ENCODE peak calls at places on chromosome 19, in eight cellular contexts. One of them, this sample, is unnamed.

GRCh38 chr19:3983936-3984583 is 1.2 kb downstream of the EEF2 start:
- DNase-seq in glutamatergic neuron: no peak
- DNase-seq in psoas muscle: peak
- DNase-seq in neural crest cell: no peak
- DNase-seq in CD14-positive monocyte: no peak
- DNase-seq in breast epithelium: peak
- DNase-seq in left lung: no peak
- DNase-seq in WTC11: no peak
- DNase-seq in this sample: no peak

GRCh38 chr19:275958-276646 is 15.1 kb downstream of the PLPP2 start:
- DNase-seq in glutamatergic neuron: no peak
- DNase-seq in psoas muscle: peak
- DNase-seq in neural crest cell: no peak
- DNase-seq in CD14-positive monocyte: no peak
- DNase-seq in breast epithelium: no peak
- DNase-seq in left lung: no peak
- DNase-seq in WTC11: no peak
- DNase-seq in this sample: no peak

GRCh38 chr19:47819841-47820244 is 1.9 kb upstream of the CRX start:
- DNase-seq in glutamatergic neuron: no peak
- DNase-seq in psoas muscle: no peak
- DNase-seq in neural crest cell: no peak
- DNase-seq in CD14-positive monocyte: no peak
- DNase-seq in breast epithelium: no peak
- DNase-seq in left lung: no peak
- DNase-seq in WTC11: no peak
- DNase-seq in this sample: no peak

GRCh38 chr19:47075941-47076340 is 27.5 kb upstream of the TMEM160 start:
- DNase-seq in glutamatergic neuron: no peak
- DNase-seq in psoas muscle: no peak
- DNase-seq in neural crest cell: no peak
- DNase-seq in CD14-positive monocyte: no peak
- DNase-seq in breast epithelium: no peak
- DNase-seq in left lung: no peak
- DNase-seq in WTC11: no peak
- DNase-seq in this sample: no peak

GRCh38 chr19:3284759-3285646 is 60.5 kb downstream of the CELF5 start:
- DNase-seq in glutamatergic neuron: peak
- DNase-seq in psoas muscle: peak
- DNase-seq in neural crest cell: peak
- DNase-seq in CD14-positive monocyte: no peak
- DNase-seq in breast epithelium: peak
- DNase-seq in left lung: peak
- DNase-seq in WTC11: peak
- DNase-seq in this sample: no peak

GRCh38 chr19:39444598-39445257 is 654 bp upstream of the SUPT5H start:
- DNase-seq in glutamatergic neuron: no peak
- DNase-seq in psoas muscle: no peak
- DNase-seq in neural crest cell: no peak
- DNase-seq in CD14-positive monocyte: no peak
- DNase-seq in breast epithelium: no peak
- DNase-seq in left lung: no peak
- DNase-seq in WTC11: no peak
- DNase-seq in this sample: no peak

GRCh38 chr19:10332158-10332964 is 968 bp downstream of the RAVER1 start:
- DNase-seq in glutamatergic neuron: no peak
- DNase-seq in psoas muscle: no peak
- DNase-seq in neural crest cell: no peak
- DNase-seq in CD14-positive monocyte: no peak
- DNase-seq in breast epithelium: no peak
- DNase-seq in left lung: no peak
- DNase-seq in WTC11: no peak
- DNase-seq in this sample: no peak

GRCh38 chr19:6730153-6730804 is 7.1 kb downstream of the GPR108 start:
- DNase-seq in glutamatergic neuron: peak
- DNase-seq in psoas muscle: peak
- DNase-seq in neural crest cell: no peak
- DNase-seq in CD14-positive monocyte: no peak
- DNase-seq in breast epithelium: no peak
- DNase-seq in left lung: peak
- DNase-seq in WTC11: peak
- DNase-seq in this sample: no peak

GRCh38 chr19:37966211-37967072 is 59.4 kb downstream of the SIPA1L3 start:
- DNase-seq in glutamatergic neuron: peak
- DNase-seq in psoas muscle: no peak
- DNase-seq in neural crest cell: no peak
- DNase-seq in CD14-positive monocyte: no peak
- DNase-seq in breast epithelium: peak
- DNase-seq in left lung: no peak
- DNase-seq in WTC11: no peak
- DNase-seq in this sample: no peak

GRCh38 chr19:54937926-54938325 is 9.4 kb downstream of the NLRP7 start:
- DNase-seq in glutamatergic neuron: no peak
- DNase-seq in psoas muscle: no peak
- DNase-seq in neural crest cell: no peak
- DNase-seq in CD14-positive monocyte: no peak
- DNase-seq in breast epithelium: no peak
- DNase-seq in left lung: no peak
- DNase-seq in WTC11: no peak
- DNase-seq in this sample: no peak

GRCh38 chr19:47615230-47615629 is 6.3 kb downstream of the BICRA start:
- DNase-seq in glutamatergic neuron: no peak
- DNase-seq in psoas muscle: no peak
- DNase-seq in neural crest cell: no peak
- DNase-seq in CD14-positive monocyte: no peak
- DNase-seq in breast epithelium: no peak
- DNase-seq in left lung: no peak
- DNase-seq in WTC11: no peak
- DNase-seq in this sample: no peak

GRCh38 chr19:47776568-47776967 is 1.9 kb upstream of the SELENOW start:
- DNase-seq in glutamatergic neuron: no peak
- DNase-seq in psoas muscle: no peak
- DNase-seq in neural crest cell: no peak
- DNase-seq in CD14-positive monocyte: no peak
- DNase-seq in breast epithelium: no peak
- DNase-seq in left lung: no peak
- DNase-seq in WTC11: no peak
- DNase-seq in this sample: no peak

GRCh38 chr19:7251502-7251901 is 42.7 kb downstream of the INSR start:
- DNase-seq in glutamatergic neuron: no peak
- DNase-seq in psoas muscle: no peak
- DNase-seq in neural crest cell: no peak
- DNase-seq in CD14-positive monocyte: no peak
- DNase-seq in breast epithelium: no peak
- DNase-seq in left lung: no peak
- DNase-seq in WTC11: no peak
- DNase-seq in this sample: no peak

GRCh38 chr19:40144947-40145748 is 46.1 kb upstream of the MAP3K10 start:
- DNase-seq in glutamatergic neuron: no peak
- DNase-seq in psoas muscle: no peak
- DNase-seq in neural crest cell: no peak
- DNase-seq in CD14-positive monocyte: no peak
- DNase-seq in breast epithelium: no peak
- DNase-seq in left lung: no peak
- DNase-seq in WTC11: no peak
- DNase-seq in this sample: no peak

GRCh38 chr19:2149980-2150793 is 1.2 kb downstream of the AP3D1 start:
- DNase-seq in glutamatergic neuron: no peak
- DNase-seq in psoas muscle: no peak
- DNase-seq in neural crest cell: no peak
- DNase-seq in CD14-positive monocyte: no peak
- DNase-seq in breast epithelium: peak
- DNase-seq in left lung: no peak
- DNase-seq in WTC11: no peak
- DNase-seq in this sample: no peak

GRCh38 chr19:42023121-42023942 is 29.3 kb upstream of the ATP1A3 start:
- DNase-seq in glutamatergic neuron: peak
- DNase-seq in psoas muscle: peak
- DNase-seq in neural crest cell: peak
- DNase-seq in CD14-positive monocyte: no peak
- DNase-seq in breast epithelium: no peak
- DNase-seq in left lung: no peak
- DNase-seq in WTC11: peak
- DNase-seq in this sample: no peak
- TF ChIP-seq CTCF in glutamatergic neuron: peak
- TF ChIP-seq CTCF in psoas muscle: no peak
- TF ChIP-seq CTCF in neural crest cell: peak
- TF ChIP-seq CTCF in CD14-positive monocyte: peak
- TF ChIP-seq CTCF in breast epithelium: no peak
- TF ChIP-seq CTCF in left lung: no peak
- TF ChIP-seq CTCF in WTC11: peak
- TF ChIP-seq CTCF in this sample: peak

DNA sequence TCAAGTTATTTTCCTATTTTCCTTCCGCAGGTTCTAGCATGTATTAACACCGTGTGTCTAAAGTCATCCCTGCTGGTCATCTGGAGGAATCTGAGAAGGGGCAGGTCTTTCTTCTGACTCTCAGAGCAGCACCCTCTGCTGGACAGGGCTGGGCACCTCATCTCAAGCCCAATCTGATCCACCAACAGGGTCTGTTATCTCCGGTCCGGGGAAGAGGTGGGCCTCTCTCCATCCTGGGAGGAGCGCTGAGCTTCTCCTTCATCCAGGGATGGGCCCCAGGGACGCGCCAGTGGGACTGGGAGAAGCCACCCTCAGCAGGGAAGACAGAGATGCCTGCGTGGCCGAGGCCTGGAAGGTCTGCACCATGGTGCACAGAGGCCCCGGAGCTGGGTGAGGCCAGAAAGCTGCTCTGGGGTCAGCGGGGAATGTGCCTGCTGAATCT is 26.0 kb upstream of the ZNF331 start:
- DNase-seq in glutamatergic neuron: peak
- DNase-seq in psoas muscle: peak
- DNase-seq in neural crest cell: peak
- DNase-seq in CD14-positive monocyte: peak
- DNase-seq in breast epithelium: peak
- DNase-seq in left lung: peak
- DNase-seq in WTC11: peak
- DNase-seq in this sample: no peak
- TF ChIP-seq CTCF in glutamatergic neuron: peak
- TF ChIP-seq CTCF in psoas muscle: peak
- TF ChIP-seq CTCF in neural crest cell: peak
- TF ChIP-seq CTCF in CD14-positive monocyte: peak
- TF ChIP-seq CTCF in breast epithelium: peak
- TF ChIP-seq CTCF in left lung: peak
- TF ChIP-seq CTCF in WTC11: peak
- TF ChIP-seq CTCF in this sample: peak

GRCh38 chr19:51779703-51780102 is 15.3 kb upstream of the FPR3 start:
- DNase-seq in glutamatergic neuron: no peak
- DNase-seq in psoas muscle: no peak
- DNase-seq in neural crest cell: no peak
- DNase-seq in CD14-positive monocyte: no peak
- DNase-seq in breast epithelium: no peak
- DNase-seq in left lung: no peak
- DNase-seq in WTC11: no peak
- DNase-seq in this sample: no peak

GRCh38 chr19:51784922-51785690 is 9.9 kb upstream of the FPR3 start:
- DNase-seq in glutamatergic neuron: no peak
- DNase-seq in psoas muscle: peak
- DNase-seq in neural crest cell: no peak
- DNase-seq in CD14-positive monocyte: peak
- DNase-seq in breast epithelium: peak
- DNase-seq in left lung: peak
- DNase-seq in WTC11: no peak
- DNase-seq in this sample: no peak

GRCh38 chr19:51784109-51784785 is 10.7 kb upstream of the FPR3 start:
- DNase-seq in glutamatergic neuron: no peak
- DNase-seq in psoas muscle: no peak
- DNase-seq in neural crest cell: no peak
- DNase-seq in CD14-positive monocyte: no peak
- DNase-seq in breast epithelium: no peak
- DNase-seq in left lung: no peak
- DNase-seq in WTC11: no peak
- DNase-seq in this sample: no peak

GRCh38 chr19:51786651-51787494 is 8.1 kb upstream of the FPR3 start:
- DNase-seq in glutamatergic neuron: no peak
- DNase-seq in psoas muscle: no peak
- DNase-seq in neural crest cell: no peak
- DNase-seq in CD14-positive monocyte: no peak
- DNase-seq in breast epithelium: no peak
- DNase-seq in left lung: no peak
- DNase-seq in WTC11: no peak
- DNase-seq in this sample: no peak

DNA sequence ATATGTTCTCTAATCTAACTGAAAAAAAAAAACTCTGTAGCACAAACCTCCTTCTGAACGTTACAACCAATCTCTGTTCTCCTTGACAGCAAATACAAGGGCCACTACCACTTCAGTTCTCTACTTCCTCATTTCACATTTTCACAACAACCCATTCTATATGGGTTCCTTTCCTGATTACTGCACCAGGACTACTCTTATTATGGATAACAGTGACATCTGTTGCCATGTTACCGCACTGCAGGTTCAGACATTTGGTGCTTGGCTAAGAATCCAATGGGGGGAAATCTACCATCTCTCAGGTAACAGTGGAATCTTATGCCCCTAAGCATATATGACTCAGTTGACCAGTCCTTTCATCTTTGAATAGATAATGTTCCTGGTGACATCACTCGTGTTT is 11.6 kb upstream of the FPR3 start:
- DNase-seq in glutamatergic neuron: no peak
- DNase-seq in psoas muscle: no peak
- DNase-seq in neural crest cell: no peak
- DNase-seq in CD14-positive monocyte: no peak
- DNase-seq in breast epithelium: no peak
- DNase-seq in left lung: no peak
- DNase-seq in WTC11: peak
- DNase-seq in this sample: no peak
- TF ChIP-seq CTCF in glutamatergic neuron: no peak
- TF ChIP-seq CTCF in psoas muscle: no peak
- TF ChIP-seq CTCF in neural crest cell: no peak
- TF ChIP-seq CTCF in CD14-positive monocyte: peak
- TF ChIP-seq CTCF in breast epithelium: no peak
- TF ChIP-seq CTCF in left lung: no peak
- TF ChIP-seq CTCF in WTC11: no peak
- TF ChIP-seq CTCF in this sample: no peak

DNA sequence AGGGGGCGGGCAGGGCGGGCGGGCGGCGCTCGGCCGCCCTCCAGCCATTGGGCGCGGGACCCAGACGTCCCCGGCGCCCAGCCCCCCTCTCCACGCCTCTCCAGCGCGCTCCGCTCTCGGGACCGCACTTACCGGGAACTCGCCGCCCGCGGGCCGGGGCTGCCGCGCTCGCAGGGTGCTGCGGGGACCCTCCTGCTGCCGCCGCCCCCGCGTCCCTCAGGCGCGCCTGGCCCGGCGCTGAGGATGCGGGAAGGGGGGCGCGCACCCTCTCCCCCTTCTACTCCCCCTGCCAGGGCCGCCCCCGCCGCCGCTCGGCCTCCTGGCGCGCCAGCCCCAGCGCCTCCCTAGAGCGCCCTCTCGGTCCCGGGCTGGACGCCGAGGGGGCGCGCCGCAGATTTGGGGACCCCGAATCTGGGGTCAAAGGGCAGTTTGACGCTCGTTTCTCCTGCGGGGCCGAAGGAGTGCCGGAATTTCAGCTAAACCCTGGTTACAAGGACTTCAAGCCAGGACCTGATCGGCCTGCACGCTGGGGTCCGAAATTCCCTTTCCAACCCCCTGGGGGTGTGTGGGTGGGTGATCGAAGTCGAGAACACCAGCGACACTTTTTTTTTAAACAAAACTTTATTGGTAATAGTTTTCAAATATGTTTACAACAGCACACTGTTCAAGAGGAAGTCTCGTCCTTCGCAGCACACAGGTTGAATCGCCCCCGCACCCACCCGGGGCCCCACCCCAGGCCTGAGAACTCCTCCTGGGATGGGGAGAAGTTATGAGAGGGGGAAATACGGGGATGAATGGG is 734 bp upstream of the SAMD1 start:
- DNase-seq in glutamatergic neuron: peak
- DNase-seq in psoas muscle: no peak
- DNase-seq in neural crest cell: peak
- DNase-seq in CD14-positive monocyte: no peak
- DNase-seq in breast epithelium: peak
- DNase-seq in left lung: peak
- DNase-seq in WTC11: peak
- DNase-seq in this sample: no peak
- TF ChIP-seq CTCF in glutamatergic neuron: peak
- TF ChIP-seq CTCF in psoas muscle: no peak
- TF ChIP-seq CTCF in neural crest cell: peak
- TF ChIP-seq CTCF in CD14-positive monocyte: no peak
- TF ChIP-seq CTCF in breast epithelium: no peak
- TF ChIP-seq CTCF in left lung: peak
- TF ChIP-seq CTCF in WTC11: no peak
- TF ChIP-seq CTCF in this sample: peak